ENCODE peak calls at places on chromosomes 4 and X, in nine cellular contexts. One of them, this sample, is unnamed.

GRCh38 chr4:88162636-88163035 is 4.2 kb upstream of the ABCG2 start:
- DNase-seq in naive thymus-derived CD8-positive, alpha-beta T cell: no peak
- DNase-seq in AG10803: no peak
- DNase-seq in activated CD8-positive, alpha-beta T cell treated with anti-CD3 and anti-CD28 coated beads for 36 hours: no peak
- DNase-seq in astrocyte of the cerebellum: no peak
- DNase-seq in stromal cell of bone marrow: no peak
- DNase-seq in RWPE1: no peak
- DNase-seq in COR-L47: no peak
- DNase-seq in cardiac fibroblast: no peak
- DNase-seq in this sample: no peak

GRCh38 chrX:30913556-30913955 is 24.5 kb upstream of the TAB3 start:
- DNase-seq in stromal cell of bone marrow: no peak
- DNase-seq in astrocyte of the cerebellum: no peak
- DNase-seq in AG10803: no peak
- DNase-seq in activated CD8-positive, alpha-beta T cell treated with anti-CD3 and anti-CD28 coated beads for 36 hours: no peak
- DNase-seq in COR-L47: no peak
- DNase-seq in cardiac fibroblast: no peak
- DNase-seq in naive thymus-derived CD8-positive, alpha-beta T cell: no peak
- DNase-seq in RWPE1: no peak
- DNase-seq in this sample: no peak

GRCh38 chr4:41069268-41069667 is 145.1 kb downstream of the APBB2 start:
- DNase-seq in stromal cell of bone marrow: no peak
- DNase-seq in activated CD8-positive, alpha-beta T cell treated with anti-CD3 and anti-CD28 coated beads for 36 hours: no peak
- DNase-seq in AG10803: peak; percentile 54
- DNase-seq in cardiac fibroblast: peak; percentile 46
- DNase-seq in naive thymus-derived CD8-positive, alpha-beta T cell: no peak
- DNase-seq in astrocyte of the cerebellum: peak; percentile 19
- DNase-seq in RWPE1: no peak
- DNase-seq in COR-L47: no peak
- DNase-seq in this sample: no peak

GRCh38 chr4:117064297-117064696 is 21.1 kb downstream of the TRAM1L1 start:
- DNase-seq in AG10803: no peak
- DNase-seq in activated CD8-positive, alpha-beta T cell treated with anti-CD3 and anti-CD28 coated beads for 36 hours: no peak
- DNase-seq in stromal cell of bone marrow: no peak
- DNase-seq in RWPE1: no peak
- DNase-seq in cardiac fibroblast: no peak
- DNase-seq in naive thymus-derived CD8-positive, alpha-beta T cell: no peak
- DNase-seq in COR-L47: no peak
- DNase-seq in astrocyte of the cerebellum: peak; percentile 55
- DNase-seq in this sample: no peak

GRCh38 chrX:2708601-2709200 is 17.6 kb downstream of the CD99 start:
- DNase-seq in RWPE1: no peak
- DNase-seq in stromal cell of bone marrow: no peak
- DNase-seq in cardiac fibroblast: no peak
- DNase-seq in activated CD8-positive, alpha-beta T cell treated with anti-CD3 and anti-CD28 coated beads for 36 hours: no peak
- DNase-seq in astrocyte of the cerebellum: no peak
- DNase-seq in COR-L47: no peak
- DNase-seq in naive thymus-derived CD8-positive, alpha-beta T cell: no peak
- DNase-seq in AG10803: no peak
- DNase-seq in this sample: no peak

GRCh38 chr4:46270986-46271596 is 118.8 kb downstream of the GABRA2 start:
- DNase-seq in RWPE1: peak; percentile 10
- DNase-seq in AG10803: peak; percentile 4
- DNase-seq in COR-L47: no peak
- DNase-seq in activated CD8-positive, alpha-beta T cell treated with anti-CD3 and anti-CD28 coated beads for 36 hours: no peak
- DNase-seq in stromal cell of bone marrow: no peak
- DNase-seq in cardiac fibroblast: peak; percentile 23
- DNase-seq in astrocyte of the cerebellum: peak; percentile 26
- DNase-seq in naive thymus-derived CD8-positive, alpha-beta T cell: no peak
- DNase-seq in this sample: no peak

GRCh38 chrX:1910207-1910470 is 295.3 kb downstream of the ASMT start:
- DNase-seq in activated CD8-positive, alpha-beta T cell treated with anti-CD3 and anti-CD28 coated beads for 36 hours: no peak
- DNase-seq in RWPE1: no peak
- DNase-seq in stromal cell of bone marrow: no peak
- DNase-seq in astrocyte of the cerebellum: no peak
- DNase-seq in AG10803: no peak
- DNase-seq in cardiac fibroblast: no peak
- DNase-seq in naive thymus-derived CD8-positive, alpha-beta T cell: no peak
- DNase-seq in COR-L47: no peak
- DNase-seq in this sample: no peak

GRCh38 chr4:90445380-90445779 is 318.2 kb downstream of the CCSER1 start:
- DNase-seq in COR-L47: no peak
- DNase-seq in activated CD8-positive, alpha-beta T cell treated with anti-CD3 and anti-CD28 coated beads for 36 hours: no peak
- DNase-seq in naive thymus-derived CD8-positive, alpha-beta T cell: no peak
- DNase-seq in stromal cell of bone marrow: no peak
- DNase-seq in cardiac fibroblast: peak; percentile 10
- DNase-seq in AG10803: no peak
- DNase-seq in RWPE1: no peak
- DNase-seq in astrocyte of the cerebellum: no peak
- DNase-seq in this sample: no peak

GRCh38 chr4:22869235-22869634 is 176.5 kb downstream of the GBA3 start:
- DNase-seq in COR-L47: no peak
- DNase-seq in cardiac fibroblast: no peak
- DNase-seq in stromal cell of bone marrow: no peak
- DNase-seq in RWPE1: no peak
- DNase-seq in astrocyte of the cerebellum: no peak
- DNase-seq in naive thymus-derived CD8-positive, alpha-beta T cell: no peak
- DNase-seq in AG10803: no peak
- DNase-seq in activated CD8-positive, alpha-beta T cell treated with anti-CD3 and anti-CD28 coated beads for 36 hours: no peak
- DNase-seq in this sample: no peak

GRCh38 chrX:42748067-42748850 is 29.7 kb downstream of the PPP1R2C start:
- DNase-seq in activated CD8-positive, alpha-beta T cell treated with anti-CD3 and anti-CD28 coated beads for 36 hours: no peak
- DNase-seq in astrocyte of the cerebellum: no peak
- DNase-seq in stromal cell of bone marrow: no peak
- DNase-seq in cardiac fibroblast: peak; percentile 56
- DNase-seq in RWPE1: peak; percentile 21
- DNase-seq in AG10803: peak; percentile 50
- DNase-seq in COR-L47: no peak
- DNase-seq in naive thymus-derived CD8-positive, alpha-beta T cell: no peak
- DNase-seq in this sample: peak; percentile 66

GRCh38 chr4:124890522-124890921 is 178.0 kb upstream of the ANKRD50 start:
- DNase-seq in naive thymus-derived CD8-positive, alpha-beta T cell: no peak
- DNase-seq in astrocyte of the cerebellum: no peak
- DNase-seq in cardiac fibroblast: peak; percentile 28
- DNase-seq in stromal cell of bone marrow: peak; percentile 41
- DNase-seq in activated CD8-positive, alpha-beta T cell treated with anti-CD3 and anti-CD28 coated beads for 36 hours: no peak
- DNase-seq in AG10803: peak; percentile 21
- DNase-seq in COR-L47: no peak
- DNase-seq in RWPE1: no peak
- DNase-seq in this sample: no peak

GRCh38 chrX:24443943-24444342 is 21.1 kb upstream of the PDK3 start:
- DNase-seq in activated CD8-positive, alpha-beta T cell treated with anti-CD3 and anti-CD28 coated beads for 36 hours: no peak
- DNase-seq in stromal cell of bone marrow: no peak
- DNase-seq in cardiac fibroblast: no peak
- DNase-seq in COR-L47: no peak
- DNase-seq in naive thymus-derived CD8-positive, alpha-beta T cell: no peak
- DNase-seq in AG10803: no peak
- DNase-seq in astrocyte of the cerebellum: no peak
- DNase-seq in RWPE1: no peak
- DNase-seq in this sample: no peak

GRCh38 chr4:168183717-168184571 is 91.6 kb downstream of the ANXA10 start:
- DNase-seq in cardiac fibroblast: peak; percentile 63
- DNase-seq in activated CD8-positive, alpha-beta T cell treated with anti-CD3 and anti-CD28 coated beads for 36 hours: no peak
- DNase-seq in naive thymus-derived CD8-positive, alpha-beta T cell: no peak
- DNase-seq in astrocyte of the cerebellum: peak; percentile 27
- DNase-seq in stromal cell of bone marrow: peak; percentile 18
- DNase-seq in COR-L47: no peak
- DNase-seq in RWPE1: peak; percentile 28
- DNase-seq in AG10803: peak; percentile 43
- DNase-seq in this sample: peak; percentile 40

GRCh38 chr4:1683371-1683902 is 676 bp downstream of the FAM53A start:
- DNase-seq in RWPE1: peak; percentile 30
- DNase-seq in COR-L47: no peak
- DNase-seq in AG10803: peak; percentile 89
- DNase-seq in activated CD8-positive, alpha-beta T cell treated with anti-CD3 and anti-CD28 coated beads for 36 hours: peak; percentile 42
- DNase-seq in naive thymus-derived CD8-positive, alpha-beta T cell: peak; percentile 15
- DNase-seq in cardiac fibroblast: peak; percentile 81
- DNase-seq in stromal cell of bone marrow: peak; percentile 80
- DNase-seq in astrocyte of the cerebellum: peak; percentile 60
- DNase-seq in this sample: peak; percentile 76

GRCh38 chr4:156888762-156889161 is 82.8 kb downstream of the PDGFC start:
- DNase-seq in cardiac fibroblast: peak; percentile 66
- DNase-seq in stromal cell of bone marrow: peak; percentile 73
- DNase-seq in AG10803: peak; percentile 89
- DNase-seq in naive thymus-derived CD8-positive, alpha-beta T cell: no peak
- DNase-seq in RWPE1: peak; percentile 19
- DNase-seq in activated CD8-positive, alpha-beta T cell treated with anti-CD3 and anti-CD28 coated beads for 36 hours: no peak
- DNase-seq in astrocyte of the cerebellum: peak; percentile 13
- DNase-seq in COR-L47: no peak
- DNase-seq in this sample: peak; percentile 55

GRCh38 chr4:158724647-158725046 is 1.5 kb upstream of the PPID start:
- DNase-seq in cardiac fibroblast: no peak
- DNase-seq in naive thymus-derived CD8-positive, alpha-beta T cell: no peak
- DNase-seq in RWPE1: no peak
- DNase-seq in AG10803: no peak
- DNase-seq in COR-L47: no peak
- DNase-seq in stromal cell of bone marrow: no peak
- DNase-seq in activated CD8-positive, alpha-beta T cell treated with anti-CD3 and anti-CD28 coated beads for 36 hours: no peak
- DNase-seq in astrocyte of the cerebellum: no peak
- DNase-seq in this sample: no peak

GRCh38 chr4:143302526-143302925 is 34.1 kb upstream of the GAB1 start:
- DNase-seq in cardiac fibroblast: peak; percentile 88
- DNase-seq in AG10803: peak; percentile 84
- DNase-seq in astrocyte of the cerebellum: peak; percentile 84
- DNase-seq in activated CD8-positive, alpha-beta T cell treated with anti-CD3 and anti-CD28 coated beads for 36 hours: no peak
- DNase-seq in RWPE1: no peak
- DNase-seq in naive thymus-derived CD8-positive, alpha-beta T cell: no peak
- DNase-seq in stromal cell of bone marrow: peak; percentile 79
- DNase-seq in COR-L47: no peak
- DNase-seq in this sample: peak; percentile 35

GRCh38 chrX:68420559-68420958 is 12.7 kb downstream of the OPHN1 start:
- DNase-seq in AG10803: peak; percentile 45
- DNase-seq in COR-L47: no peak
- DNase-seq in activated CD8-positive, alpha-beta T cell treated with anti-CD3 and anti-CD28 coated beads for 36 hours: no peak
- DNase-seq in stromal cell of bone marrow: no peak
- DNase-seq in RWPE1: no peak
- DNase-seq in cardiac fibroblast: peak; percentile 51
- DNase-seq in astrocyte of the cerebellum: peak; percentile 24
- DNase-seq in naive thymus-derived CD8-positive, alpha-beta T cell: no peak
- DNase-seq in this sample: no peak

GRCh38 chr4:159126716-159127115 is 23.8 kb downstream of the RAPGEF2 start:
- DNase-seq in AG10803: no peak
- DNase-seq in naive thymus-derived CD8-positive, alpha-beta T cell: no peak
- DNase-seq in COR-L47: no peak
- DNase-seq in cardiac fibroblast: no peak
- DNase-seq in RWPE1: no peak
- DNase-seq in activated CD8-positive, alpha-beta T cell treated with anti-CD3 and anti-CD28 coated beads for 36 hours: no peak
- DNase-seq in stromal cell of bone marrow: no peak
- DNase-seq in astrocyte of the cerebellum: no peak
- DNase-seq in this sample: no peak

GRCh38 chr4:8848507-8849265 is 23.0 kb downstream of the HMX1 start:
- DNase-seq in naive thymus-derived CD8-positive, alpha-beta T cell: no peak
- DNase-seq in stromal cell of bone marrow: no peak
- DNase-seq in COR-L47: no peak
- DNase-seq in RWPE1: no peak
- DNase-seq in astrocyte of the cerebellum: no peak
- DNase-seq in AG10803: no peak
- DNase-seq in cardiac fibroblast: no peak
- DNase-seq in activated CD8-positive, alpha-beta T cell treated with anti-CD3 and anti-CD28 coated beads for 36 hours: no peak
- DNase-seq in this sample: no peak

GRCh38 chr4:97665553-97665952 is 477.7 kb downstream of the STPG2 start:
- DNase-seq in astrocyte of the cerebellum: no peak
- DNase-seq in stromal cell of bone marrow: no peak
- DNase-seq in activated CD8-positive, alpha-beta T cell treated with anti-CD3 and anti-CD28 coated beads for 36 hours: no peak
- DNase-seq in naive thymus-derived CD8-positive, alpha-beta T cell: no peak
- DNase-seq in AG10803: no peak
- DNase-seq in COR-L47: no peak
- DNase-seq in cardiac fibroblast: no peak
- DNase-seq in RWPE1: no peak
- DNase-seq in this sample: no peak

GRCh38 chrX:45295587-45295986 is 94.9 kb upstream of the DIPK2B start:
- DNase-seq in stromal cell of bone marrow: peak; percentile 3
- DNase-seq in activated CD8-positive, alpha-beta T cell treated with anti-CD3 and anti-CD28 coated beads for 36 hours: no peak
- DNase-seq in AG10803: peak; percentile 58
- DNase-seq in cardiac fibroblast: peak; percentile 29
- DNase-seq in astrocyte of the cerebellum: peak; percentile 34
- DNase-seq in COR-L47: no peak
- DNase-seq in RWPE1: peak; percentile 31
- DNase-seq in naive thymus-derived CD8-positive, alpha-beta T cell: no peak
- DNase-seq in this sample: peak; percentile 4

GRCh38 chrX:46588263-46588662 is 14.7 kb downstream of the CHST7 start:
- DNase-seq in COR-L47: no peak
- DNase-seq in RWPE1: no peak
- DNase-seq in AG10803: peak; percentile 76
- DNase-seq in astrocyte of the cerebellum: peak; percentile 53
- DNase-seq in cardiac fibroblast: peak; percentile 83
- DNase-seq in naive thymus-derived CD8-positive, alpha-beta T cell: no peak
- DNase-seq in activated CD8-positive, alpha-beta T cell treated with anti-CD3 and anti-CD28 coated beads for 36 hours: peak; percentile 66
- DNase-seq in stromal cell of bone marrow: peak; percentile 50
- DNase-seq in this sample: peak; percentile 22

GRCh38 chrX:134382821-134383220 is 77.1 kb upstream of the HPRT1 start:
- DNase-seq in stromal cell of bone marrow: no peak
- DNase-seq in activated CD8-positive, alpha-beta T cell treated with anti-CD3 and anti-CD28 coated beads for 36 hours: no peak
- DNase-seq in cardiac fibroblast: no peak
- DNase-seq in COR-L47: no peak
- DNase-seq in astrocyte of the cerebellum: no peak
- DNase-seq in RWPE1: no peak
- DNase-seq in naive thymus-derived CD8-positive, alpha-beta T cell: no peak
- DNase-seq in AG10803: no peak
- DNase-seq in this sample: no peak

GRCh38 chrX:18360867-18361266 is 6.4 kb upstream of the SCML2 start:
- DNase-seq in astrocyte of the cerebellum: no peak
- DNase-seq in activated CD8-positive, alpha-beta T cell treated with anti-CD3 and anti-CD28 coated beads for 36 hours: no peak
- DNase-seq in cardiac fibroblast: peak; percentile 2
- DNase-seq in COR-L47: no peak
- DNase-seq in RWPE1: no peak
- DNase-seq in naive thymus-derived CD8-positive, alpha-beta T cell: no peak
- DNase-seq in stromal cell of bone marrow: no peak
- DNase-seq in AG10803: peak; percentile 0
- DNase-seq in this sample: no peak

GRCh38 chr4:156335721-156336120 is 382.1 kb upstream of the CTSO start:
- DNase-seq in AG10803: peak; percentile 33
- DNase-seq in RWPE1: no peak
- DNase-seq in COR-L47: no peak
- DNase-seq in stromal cell of bone marrow: no peak
- DNase-seq in astrocyte of the cerebellum: no peak
- DNase-seq in activated CD8-positive, alpha-beta T cell treated with anti-CD3 and anti-CD28 coated beads for 36 hours: no peak
- DNase-seq in naive thymus-derived CD8-positive, alpha-beta T cell: no peak
- DNase-seq in cardiac fibroblast: no peak
- DNase-seq in this sample: no peak